ENCODE peak calls at places on chromosomes 13 and 19, in six cellular contexts. E is hepatocyte, C is NCI-H1694, J is heart right ventricle, N is EL, G is ascending aorta. X is an unnamed sample.

GRCh38 chr13:94556646-94557045 is 39.3 kb downstream of the TGDS start:
- DNase-seq in G (no peak), E (no peak), N (no peak), J (no peak), C (peak; percentile 10), X (no peak)

GRCh38 chr19:50897191-50897607 is 14.0 kb downstream of the KLK4 start:
- DNase-seq in G (no peak), J (no peak), C (no peak), E (no peak), N (no peak), X (no peak)

GRCh38 chr19:34241513-34242337 is 12.6 kb upstream of the GARRE1 start:
- DNase-seq in J (no peak), C (no peak), E (peak; percentile 78), G (no peak), N (no peak), X (no peak)

GRCh38 chr19:36819130-36819630 is 19.0 kb downstream of the ZNF790 start:
- DNase-seq in J (no peak), G (no peak), E (no peak), N (no peak), C (no peak), X (no peak)

GRCh38 chr19:49786432-49786831 is 19.6 kb downstream of the AP2A1 start:
- DNase-seq in G (no peak), E (no peak), C (no peak), J (no peak), N (peak; percentile 73), X (peak; percentile 57)

GRCh38 chr19:35590875-35591274 is 4.9 kb downstream of the PMIS2 start:
- DNase-seq in G (no peak), J (no peak), C (no peak), E (no peak), N (no peak), X (no peak)

GRCh38 chr13:113406321-113407102 is 42.6 kb upstream of the GRTP1 start:
- DNase-seq in G (no peak), C (no peak), N (no peak), E (no peak), J (no peak), X (no peak)

GRCh38 chr13:51286135-51287002 is 53.1 kb upstream of the SERPINE3 start:
- DNase-seq in N (peak; percentile 58), E (peak; percentile 85), C (peak; percentile 47), J (peak; percentile 83), G (peak; percentile 15), X (peak; percentile 88)

GRCh38 chr19:48565090-48565489 is 13.1 kb downstream of the SULT2B1 start:
- DNase-seq in G (no peak), E (peak; percentile 74), N (peak; percentile 90), C (no peak), J (no peak), X (no peak)

GRCh38 chr19:8423821-8424223 is 10.7 kb downstream of the MARCHF2 start:
- DNase-seq in G (peak; percentile 88), N (peak; percentile 98), C (no peak), E (peak; percentile 96), J (peak; percentile 91), X (peak; percentile 96)

GRCh38 chr13:26007774-26008173 is 44.0 kb downstream of the SHISA2 start:
- DNase-seq in J (no peak), G (no peak), N (no peak), C (no peak), E (no peak), X (no peak)

GRCh38 chr19:54035215-54036178 is 28.2 kb downstream of the VSTM1 start:
- DNase-seq in G (no peak), N (peak; percentile 87), C (no peak), E (no peak), J (no peak), X (no peak)

GRCh38 chr13:113845723-113846638 is 17.9 kb downstream of the GAS6 start:
- DNase-seq in E (no peak), N (no peak), C (no peak), J (no peak), G (no peak), X (peak; percentile 45)

GRCh38 chr13:87942204-87942603 is 271.0 kb downstream of the SLITRK5 start:
- DNase-seq in C (no peak), J (no peak), G (no peak), N (no peak), E (no peak), X (no peak)

GRCh38 chr13:40401911-40402776 is 264.3 kb downstream of the FOXO1 start:
- DNase-seq in C (no peak), J (peak; percentile 95), E (peak; percentile 88), N (peak; percentile 97), G (peak; percentile 81), X (peak; percentile 99)

GRCh38 chr19:33040994-33041827 is 23.5 kb downstream of the RHPN2 start:
- DNase-seq in J (no peak), C (no peak), G (no peak), N (no peak), E (peak; percentile 93), X (peak; percentile 90)